ENCODE peak calls at places on chromosomes 4 and X, in seven cellular contexts. E is brain microvascular endothelial cell; K is posterior vena cava; B is dorsolateral prefrontal cortex; P is neural crest cell; J is OCI-M1; M is stimulated activated CD4-positive, alpha-beta T cell treated with anti-CD3 and anti-CD28 coated beads, Interleukin-2, amount 100 ng/mL, for 48 hours. Q is an unnamed sample.

GRCh38 chr4:142383354-142383753 is 462.7 kb downstream of the INPP4B start:
- DNase-seq in K (no peak), M (no peak), J (peak), E (no peak), B (no peak), P (no peak), Q (no peak)

GRCh38 chr4:25457053-25457715 is 80.1 kb downstream of the ANAPC4 start:
- DNase-seq in K (no peak), J (peak), B (no peak), M (no peak), P (no peak), E (no peak), Q (no peak)

GRCh38 chr4:149751174-149751573 is 64.5 kb downstream of the IQCM start:
- DNase-seq in K (no peak), M (no peak), P (no peak), B (no peak), J (no peak), E (no peak), Q (no peak)

GRCh38 chr4:54547299-54548097 is 110.3 kb upstream of the KIT start:
- DNase-seq in J (no peak), P (no peak), B (no peak), E (no peak), K (no peak), M (no peak), Q (no peak)

GRCh38 chr4:144594471-144594986 is 51.4 kb upstream of the HHIP start:
- DNase-seq in K (no peak), B (no peak), J (no peak), M (no peak), E (no peak), P (no peak), Q (no peak)

GRCh38 chrX:100685284-100685996 is 41.4 kb downstream of the SRPX2 start:
- DNase-seq in M (peak), J (peak), B (peak), K (no peak), E (peak), P (peak), Q (peak)

GRCh38 chr4:103011378-103012025 is 8.0 kb downstream of the SLC9B1 start:
- DNase-seq in B (no peak), J (peak), K (no peak), M (no peak), E (no peak), P (no peak), Q (no peak)

GRCh38 chrX:124211312-124211942 is 121.0 kb upstream of the TEX13D start:
- DNase-seq in M (no peak), P (no peak), B (no peak), K (no peak), E (no peak), J (peak), Q (no peak)

Q was measured in GM18507.